ENCODE peak calls at places on chromosomes 4 and X, in six cellular contexts. P is IMR-90, C is trophoblast cell, A is H1, F is mesenchymal stem cell, R is neuronal stem cell. S is an unnamed sample.

GRCh38 chrX:38937400-38937799 is 136.1 kb downstream of the MID1IP1 start:
- DNase-seq in F (no peak), P (no peak), A (no peak), C (no peak), R (no peak), S (no peak)

GRCh38 chr4:81404294-81404693 is 67.4 kb downstream of the RASGEF1B start:
- DNase-seq in C (no peak), F (no peak), P (peak; percentile 5), R (no peak), A (no peak), S (no peak)

GRCh38 chr4:78693777-78694456 is 82.2 kb upstream of the BMP2K start:
- DNase-seq in A (no peak), R (no peak), C (no peak), F (peak; percentile 53), P (no peak), S (no peak)

GRCh38 chr4:162163892-162164759 is at the start of gene FSTL5:
- DNase-seq in F (peak; percentile 84), A (peak; percentile 94), P (peak; percentile 2), R (peak; percentile 81), C (peak; percentile 42), S (peak; percentile 99)

GRCh38 chr4:138095378-138095777 is 146.8 kb downstream of the SLC7A11 start:
- DNase-seq in C (no peak), R (no peak), A (no peak), P (no peak), F (no peak), S (no peak)

GRCh38 chr4:132737344-132737743 is 411.8 kb upstream of the PCDH10 start:
- DNase-seq in C (no peak), F (no peak), A (peak; percentile 5), P (no peak), R (peak; percentile 4), S (peak; percentile 68)

GRCh38 chr4:119661231-119661630 is 32.6 kb upstream of the PDE5A start:
- DNase-seq in P (no peak), A (no peak), R (no peak), C (no peak), F (no peak), S (no peak)

GRCh38 chr4:164023214-164023613 is 528.7 kb downstream of the TMA16 start:
- DNase-seq in R (no peak), P (no peak), C (no peak), A (no peak), F (no peak), S (no peak)

GRCh38 chr4:133095591-133095990 is 53.5 kb upstream of the PCDH10 start:
- DNase-seq in F (no peak), C (no peak), A (no peak), P (no peak), R (no peak), S (no peak)

GRCh38 chrX:40166582-40166981 is 68.8 kb upstream of the BCOR start:
- DNase-seq in A (no peak), C (no peak), R (no peak), F (peak; percentile 56), P (peak; percentile 42), S (peak; percentile 55)

GRCh38 chr4:87010192-87010591 is 75.4 kb downstream of the AFF1 start:
- DNase-seq in C (no peak), R (no peak), F (no peak), P (no peak), A (no peak), S (no peak)

GRCh38 chr4:87011340-87012034 is 76.7 kb downstream of the AFF1 start:
- DNase-seq in F (peak; percentile 96), P (peak; percentile 89), C (peak; percentile 75), A (no peak), R (no peak), S (no peak)

GRCh38 chr4:87012265-87012953 is 77.6 kb downstream of the AFF1 start:
- DNase-seq in C (no peak), F (no peak), R (no peak), A (no peak), P (no peak), S (no peak)

GRCh38 chr4:87006531-87007344 is 71.9 kb downstream of the AFF1 start:
- DNase-seq in R (peak; percentile 97), P (peak; percentile 92), A (peak; percentile 79), F (peak; percentile 95), C (peak; percentile 88), S (peak; percentile 94)

DNA sequence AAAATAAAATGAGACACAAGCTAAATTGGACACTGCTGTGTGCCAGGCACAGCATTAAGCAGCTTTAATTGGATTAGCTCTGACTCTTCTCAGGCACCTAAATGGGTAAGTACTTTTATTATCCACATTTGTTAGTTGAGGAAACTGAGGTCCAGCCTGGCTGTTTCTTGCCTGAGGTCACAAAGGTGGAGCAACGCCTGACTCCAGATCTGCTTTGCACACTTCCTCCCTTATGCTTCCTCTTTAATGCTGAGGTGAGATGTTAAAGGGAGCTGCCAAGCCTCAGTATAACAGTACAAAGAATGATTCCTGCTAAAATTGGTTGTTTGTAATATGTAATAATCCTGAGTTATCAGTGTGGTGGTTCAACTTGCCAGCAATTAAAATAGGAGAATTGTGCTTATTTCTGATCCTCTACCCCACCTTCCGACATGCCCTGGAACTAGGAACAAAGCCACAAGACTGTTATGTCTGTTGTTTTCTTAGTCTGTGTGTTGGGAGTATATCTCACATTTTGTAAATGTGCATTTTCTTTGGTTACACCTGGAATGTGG is 74.4 kb downstream of the AFF1 start:
- DNase-seq in P (no peak), R (no peak), A (no peak), F (no peak), C (no peak), S (no peak)
- H2BK120ac ChIP-seq in P (no peak overlapping the region), R (no peak overlapping the region), A (no peak overlapping the region), F (no peak overlapping the region), C (no peak overlapping the region), S (no peak overlapping the region)

GRCh38 chrX:110161361-110161686 is 156.6 kb downstream of the AMMECR1 start:
- DNase-seq in C (no peak), F (no peak), P (no peak), A (no peak), R (no peak), S (no peak)
- H4K91ac ChIP-seq in C (peak overlapping the region; percentile 35), F (no peak overlapping the region), P (peak overlapping the region; percentile 14), A (no peak overlapping the region), R (no peak overlapping the region), S (peak overlapping the region; percentile 55)

DNA sequence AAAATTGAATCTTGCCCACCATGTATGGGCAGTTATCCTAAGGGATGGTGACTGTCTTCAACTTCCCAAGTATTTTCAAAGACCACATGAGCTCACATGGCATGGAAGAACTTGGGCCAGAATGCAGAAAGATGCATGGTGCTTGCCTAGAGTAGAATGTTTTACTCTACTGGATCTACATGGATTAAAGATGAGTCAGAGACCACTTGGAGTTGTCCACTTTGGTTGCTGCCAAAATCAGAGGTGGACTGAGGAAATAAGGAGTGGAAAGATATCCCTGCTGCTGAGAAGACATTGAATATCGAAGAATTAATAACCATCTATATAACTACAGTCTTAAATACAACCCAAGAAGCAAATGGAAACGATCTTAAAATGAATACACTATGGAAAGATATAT is 498.1 kb downstream of the NLGN4X start:
- DNase-seq in P (no peak), C (no peak), R (no peak), F (no peak), A (no peak), S (no peak)
- H3K9me3 ChIP-seq in P (peaks cover 10% of the 10 kb centered on the region), C (no peaks in the 10 kb centered on the region), R (no peaks in the 10 kb centered on the region), F (peaks cover 3% of the 10 kb centered on the region), A (no peaks in the 10 kb centered on the region), S (no peaks in the 10 kb centered on the region)

DNA sequence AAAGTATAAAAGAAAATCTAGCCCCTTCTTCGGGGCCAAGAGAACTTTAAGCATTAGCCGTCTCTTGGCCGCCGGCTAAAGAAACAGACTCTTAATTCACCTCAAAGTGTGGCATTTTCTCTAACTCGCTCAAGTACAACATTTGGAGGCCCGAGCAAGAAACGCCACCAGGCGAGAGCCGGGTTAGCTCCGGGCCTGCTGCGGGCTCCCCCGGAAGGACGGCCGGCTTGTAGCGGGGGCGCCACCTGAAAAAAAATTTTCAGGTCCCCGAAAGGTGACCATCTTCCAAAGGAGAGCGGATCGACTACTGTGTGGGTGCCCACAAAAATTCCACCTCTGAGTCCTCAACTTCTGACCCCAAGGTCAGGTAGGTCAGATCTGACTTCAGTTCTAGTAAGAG is 156.0 kb downstream of the DEFB131A start:
- DNase-seq in F (no peak), P (no peak), R (no peak), C (no peak), A (no peak), S (no peak)
- H2BK120ac ChIP-seq in F (no peak overlapping the region), P (no peak overlapping the region), R (no peak overlapping the region), C (no peak overlapping the region), A (no peak overlapping the region), S (no peak overlapping the region)

GRCh38 chr4:146494143-146494542 is 27.6 kb downstream of the SLC10A7 start:
- DNase-seq in A (no peak), P (no peak), C (no peak), R (no peak), F (no peak), S (no peak)

GRCh38 chr4:146485968-146486367 is 35.8 kb downstream of the SLC10A7 start:
- DNase-seq in F (no peak), C (no peak), R (no peak), P (no peak), A (no peak), S (no peak)

GRCh38 chr4:146486565-146486964 is 35.2 kb downstream of the SLC10A7 start:
- DNase-seq in R (no peak), P (no peak), A (no peak), C (no peak), F (no peak), S (no peak)

GRCh38 chr4:146490106-146490505 is 31.6 kb downstream of the SLC10A7 start:
- DNase-seq in C (no peak), F (no peak), A (no peak), P (no peak), R (no peak), S (no peak)

DNA sequence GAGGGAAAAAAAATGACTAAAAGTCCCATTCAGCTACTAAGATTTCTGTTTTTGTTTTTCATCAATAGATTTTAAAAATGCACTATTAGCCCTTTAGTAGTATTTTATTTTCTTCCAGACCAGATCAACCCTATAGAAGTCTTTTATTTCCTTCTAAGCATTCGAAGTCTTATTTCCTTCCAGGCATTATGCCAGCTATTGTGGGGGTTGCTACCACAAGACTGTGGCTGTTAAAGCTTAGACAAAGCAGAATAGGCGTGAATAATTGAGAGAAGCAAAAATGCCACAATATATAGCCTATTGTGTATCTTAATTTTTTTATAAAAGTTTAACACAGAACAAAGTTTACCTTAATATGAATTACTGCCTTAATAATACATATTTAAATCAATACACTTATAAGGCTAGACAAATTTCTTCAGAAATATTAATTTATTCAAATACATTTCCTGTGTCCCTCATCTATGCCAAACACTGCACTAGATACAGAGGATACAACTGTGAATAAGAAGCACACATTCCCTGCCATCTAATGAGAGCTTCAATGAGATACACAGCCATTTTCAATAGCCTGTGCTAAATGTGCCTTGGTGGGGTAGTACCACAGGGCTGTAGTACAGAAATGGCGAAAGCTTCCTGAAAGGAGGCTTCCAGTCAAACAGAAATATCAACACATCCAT is 33.1 kb downstream of the SLC10A7 start:
- DNase-seq in C (no peak), F (no peak), A (no peak), R (no peak), P (peak; percentile 17), S (no peak)
- H4K91ac ChIP-seq in C (no peak overlapping the region), F (no peak overlapping the region), A (no peak overlapping the region), R (no peak overlapping the region), P (no peak overlapping the region), S (no peak overlapping the region)

GRCh38 chrX:145003443-145003842 is 243.9 kb upstream of the SPANXN1 start:
- DNase-seq in P (no peak), C (no peak), F (peak; percentile 17), A (no peak), R (no peak), S (no peak)
- H3K9me3 ChIP-seq in P (peaks cover 2% of the 10 kb centered on the region), C (no peaks in the 10 kb centered on the region), F (no peaks in the 10 kb centered on the region), A (no peaks in the 10 kb centered on the region), R (no peaks in the 10 kb centered on the region), S (peaks cover 11% of the 10 kb centered on the region)

S was measured in H9.